ENCODE peak calls at places on chromosomes 12 and 14, in six cellular contexts. S, W, O, Z, K and U are unnamed samples.

GRCh38 chr14:64465856-64466554 is 706 bp downstream of the AKAP5 start:
- DNase-seq in S (peak), W (peak), O (peak), Z (no peak), K (no peak), U (peak)

GRCh38 chr12:115416869-115417268 is 732.9 kb upstream of the TBX3 start:
- DNase-seq in S (no peak), W (no peak), O (no peak), Z (no peak), K (no peak), U (no peak)

GRCh38 chr12:98594050-98594853 is 766 bp downstream of the SLC25A3 start:
- DNase-seq in S (no peak), W (peak), O (peak), Z (no peak), K (no peak), U (peak)

GRCh38 chr14:96574633-96575191 is 72.5 kb downstream of the PAPOLA start:
- DNase-seq in S (no peak), W (no peak), O (no peak), Z (no peak), K (no peak), U (no peak)

GRCh38 chr14:31169877-31170276 is 37.7 kb downstream of the HECTD1 start:
- DNase-seq in S (no peak), W (no peak), O (no peak), Z (no peak), K (no peak), U (no peak)

GRCh38 chr14:101707285-101707842 is 54.1 kb upstream of the PPP2R5C start:
- DNase-seq in S (peak), W (peak), O (peak), Z (peak), K (peak), U (peak)

GRCh38 chr14:54606631-54607133 is 39.8 kb downstream of the SAMD4A start:
- DNase-seq in S (no peak), W (no peak), O (no peak), Z (no peak), K (no peak), U (no peak)

GRCh38 chr12:93373847-93374723 is 3.6 kb upstream of the NUDT4 start:
- DNase-seq in S (no peak), W (peak), O (no peak), Z (no peak), K (no peak), U (no peak)

GRCh38 chr12:122528992-122529391 is 1.9 kb downstream of the KNTC1 start:
- DNase-seq in S (no peak), W (no peak), O (no peak), Z (no peak), K (no peak), U (no peak)

GRCh38 chr14:71651228-71651627 is 281.0 kb upstream of the RGS6 start:
- DNase-seq in S (no peak), W (peak), O (no peak), Z (no peak), K (no peak), U (no peak)

GRCh38 chr12:102631274-102631673 is 150.9 kb upstream of the IGF1 start:
- DNase-seq in S (peak), W (no peak), O (no peak), Z (no peak), K (no peak), U (no peak)

GRCh38 chr14:76647699-76648298 is 113.5 kb upstream of the VASH1 start:
- DNase-seq in S (peak), W (peak), O (peak), Z (peak), K (no peak), U (peak)

GRCh38 chr12:118052324-118053070 is 8.5 kb downstream of the WSB2 start:
- DNase-seq in S (peak), W (peak), O (no peak), Z (peak), K (no peak), U (peak)

DNA sequence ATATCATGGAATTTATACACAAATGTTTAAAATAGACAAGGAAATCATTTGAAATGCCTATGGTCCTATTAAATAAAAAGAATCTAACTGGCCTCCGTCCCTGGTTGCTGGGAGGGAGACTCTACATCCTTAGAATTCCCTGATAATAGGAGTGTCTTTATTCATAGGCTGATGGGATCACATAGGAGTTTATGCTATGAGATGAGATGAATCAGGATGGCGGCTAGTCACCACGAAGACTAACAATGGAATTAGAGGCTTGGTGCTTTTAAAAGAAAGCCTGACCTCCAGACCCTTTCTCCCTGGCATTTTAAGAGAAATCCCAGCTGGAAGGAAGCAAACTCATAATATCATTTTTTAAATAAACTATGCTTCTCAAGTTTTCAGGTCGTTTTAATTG is 69.7 kb downstream of the SEC23A start:
- DNase-seq in S (no peak), W (peak), O (no peak), Z (no peak), K (no peak), U (no peak)
- TF ChIP-seq MYC in S (no peak), W (no peak), O (no peak), Z (no peak), K (no peak), U (no peak)

DNA sequence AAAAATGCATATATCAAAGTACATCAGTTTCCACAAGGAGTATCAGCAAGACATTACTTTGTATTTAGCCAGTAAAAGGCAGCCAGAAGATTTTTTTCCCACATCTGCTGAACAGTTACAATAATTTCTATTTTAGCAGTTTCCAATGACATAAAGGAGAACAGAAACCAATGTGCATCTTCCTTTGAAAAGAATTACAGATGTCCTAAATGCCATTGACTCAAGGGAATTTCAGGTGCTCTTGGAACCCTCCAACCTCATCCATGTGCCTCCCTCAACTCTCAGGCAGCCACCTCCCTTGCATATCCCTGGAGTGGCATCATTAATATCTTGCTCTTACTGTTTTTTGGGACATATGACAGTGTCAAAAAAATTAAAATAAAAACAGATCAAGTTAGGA is 62.2 kb upstream of the ST8SIA1 start:
- DNase-seq in S (no peak), W (no peak), O (no peak), Z (no peak), K (no peak), U (no peak)
- TF ChIP-seq MAX in S (no peak), W (no peak), O (no peak), Z (no peak), K (no peak), U (no peak)

GRCh38 chr12:13592063-13592942 is 389.1 kb downstream of the GRIN2B start:
- DNase-seq in S (no peak), W (no peak), O (no peak), Z (no peak), K (peak), U (peak)
- TF ChIP-seq MYC in S (no peak), W (no peak), O (no peak), Z (no peak), K (no peak), U (no peak)

GRCh38 chr14:90981658-90982057 is 78.8 kb downstream of the RPS6KA5 start:
- DNase-seq in S (no peak), W (no peak), O (no peak), Z (no peak), K (no peak), U (no peak)

GRCh38 chr14:90983560-90983959 is 76.9 kb downstream of the RPS6KA5 start:
- DNase-seq in S (no peak), W (no peak), O (no peak), Z (no peak), K (no peak), U (no peak)

GRCh38 chr14:90985601-90986242 is 74.7 kb downstream of the RPS6KA5 start:
- DNase-seq in S (no peak), W (no peak), O (no peak), Z (no peak), K (no peak), U (no peak)

GRCh38 chr14:90987140-90987539 is 73.3 kb downstream of the RPS6KA5 start:
- DNase-seq in S (no peak), W (no peak), O (no peak), Z (no peak), K (no peak), U (no peak)

DNA sequence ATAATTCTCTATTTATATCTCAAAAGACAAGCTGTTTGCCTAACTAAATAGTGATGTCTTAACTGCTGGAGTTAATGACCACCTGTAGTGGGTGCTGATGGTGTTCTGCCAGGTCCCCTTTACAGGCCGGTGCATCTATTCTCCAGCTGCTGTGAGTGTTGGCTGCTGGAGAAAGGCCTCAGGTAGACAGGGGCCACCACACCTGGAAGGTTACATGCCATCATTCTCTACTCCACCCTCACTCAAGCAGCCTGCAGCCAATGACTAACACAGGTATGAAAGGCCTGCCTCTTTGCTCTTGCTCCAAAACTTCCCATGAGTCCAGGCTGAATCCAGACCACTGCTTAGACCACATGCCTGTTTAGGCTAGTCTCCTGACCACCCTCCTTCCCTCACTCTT is 73.9 kb downstream of the RPS6KA5 start:
- DNase-seq in S (no peak), W (no peak), O (no peak), Z (no peak), K (no peak), U (no peak)
- TF ChIP-seq MAX in S (no peak), W (no peak), O (no peak), Z (no peak), K (no peak), U (no peak)

DNA sequence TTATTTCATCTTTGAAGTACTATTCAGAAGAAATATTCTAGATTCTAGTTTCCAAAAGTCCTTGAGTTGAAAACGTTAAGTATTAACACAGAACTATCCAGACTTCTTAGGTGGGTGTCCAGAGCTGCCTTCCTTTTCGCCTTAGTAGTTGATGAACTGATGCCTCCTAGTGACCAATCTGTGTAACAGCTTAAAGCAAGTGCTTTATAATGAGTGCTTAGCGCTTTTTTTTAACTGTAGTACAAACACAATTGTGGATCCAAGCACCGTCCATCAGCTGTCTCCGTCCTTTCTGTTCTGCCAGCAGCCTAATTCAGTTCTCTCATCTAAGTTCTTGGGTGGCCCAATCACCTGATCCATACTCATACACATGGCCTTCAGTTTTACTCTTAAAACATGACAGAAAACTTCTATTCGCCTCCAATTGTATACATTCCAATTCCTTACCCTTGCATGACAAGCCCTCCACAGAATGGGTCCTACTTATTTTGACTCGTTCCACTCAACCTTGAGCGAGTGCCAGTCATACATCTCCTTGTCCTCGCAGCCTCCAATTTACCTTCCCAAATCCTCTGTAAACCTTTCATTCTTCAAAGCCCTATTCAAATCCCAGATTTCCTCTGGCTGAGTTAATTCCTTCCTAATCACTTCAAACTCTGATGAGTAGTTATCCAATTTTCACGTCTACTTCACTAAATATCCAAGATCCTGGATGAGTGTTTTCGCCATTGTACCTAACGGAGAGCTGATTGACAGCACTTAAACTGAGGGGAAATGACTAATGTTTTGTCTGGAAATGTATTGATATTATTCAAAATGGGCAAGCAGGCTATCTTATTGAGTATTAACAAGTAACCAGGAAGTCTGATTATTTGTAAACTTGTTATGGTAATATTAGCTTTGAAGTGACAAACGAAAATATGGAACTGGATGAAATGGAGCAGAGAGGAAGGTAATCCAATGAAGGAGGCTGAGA is 5.8 kb upstream of the PHLDA1 start:
- DNase-seq in S (peak), W (peak), O (peak), Z (peak), K (peak), U (peak)
- TF ChIP-seq MYC in S (no peak), W (no peak), O (no peak), Z (no peak), K (no peak), U (no peak)

GRCh38 chr12:89257355-89257754 is 94.9 kb downstream of the DUSP6 start:
- DNase-seq in S (no peak), W (no peak), O (no peak), Z (no peak), K (no peak), U (no peak)

GRCh38 chr12:89253483-89253882 is 98.8 kb downstream of the DUSP6 start:
- DNase-seq in S (no peak), W (no peak), O (no peak), Z (no peak), K (no peak), U (no peak)

GRCh38 chr12:89259831-89260230 is 92.5 kb downstream of the DUSP6 start:
- DNase-seq in S (no peak), W (no peak), O (no peak), Z (no peak), K (no peak), U (no peak)

GRCh38 chr12:89258240-89258969 is 93.9 kb downstream of the DUSP6 start:
- DNase-seq in S (no peak), W (no peak), O (no peak), Z (no peak), K (no peak), U (no peak)

GRCh38 chr12:89256060-89256459 is 96.2 kb downstream of the DUSP6 start:
- DNase-seq in S (no peak), W (no peak), O (no peak), Z (no peak), K (no peak), U (no peak)
- TF ChIP-seq MAX in S (no peak), W (no peak), O (no peak), Z (no peak), K (no peak), U (no peak)

DNA sequence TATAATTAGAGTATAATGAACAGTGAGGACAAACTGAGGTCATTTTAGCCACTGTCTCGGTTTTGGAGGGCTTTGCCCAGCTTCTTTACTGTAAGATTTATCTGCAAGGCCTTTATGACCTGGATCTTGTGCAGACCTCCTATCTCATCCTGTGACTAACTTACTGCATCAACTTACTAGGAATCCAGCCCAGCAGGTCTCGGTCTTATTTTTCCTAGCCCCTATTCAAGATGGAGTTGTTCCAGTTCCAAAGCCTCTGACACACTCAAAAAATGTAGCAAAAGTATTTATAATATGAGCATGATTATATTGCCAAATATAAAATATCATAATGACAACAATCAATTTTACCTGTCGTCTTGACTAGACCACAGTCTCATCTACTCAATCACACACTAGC is 534.2 kb downstream of the TMEM121 start:
- DNase-seq in S (no peak), W (no peak), O (no peak), Z (no peak), K (no peak), U (no peak)
- TF ChIP-seq MYC in S (no peak), W (no peak), O (no peak), Z (no peak), K (no peak), U (no peak)

DNA sequence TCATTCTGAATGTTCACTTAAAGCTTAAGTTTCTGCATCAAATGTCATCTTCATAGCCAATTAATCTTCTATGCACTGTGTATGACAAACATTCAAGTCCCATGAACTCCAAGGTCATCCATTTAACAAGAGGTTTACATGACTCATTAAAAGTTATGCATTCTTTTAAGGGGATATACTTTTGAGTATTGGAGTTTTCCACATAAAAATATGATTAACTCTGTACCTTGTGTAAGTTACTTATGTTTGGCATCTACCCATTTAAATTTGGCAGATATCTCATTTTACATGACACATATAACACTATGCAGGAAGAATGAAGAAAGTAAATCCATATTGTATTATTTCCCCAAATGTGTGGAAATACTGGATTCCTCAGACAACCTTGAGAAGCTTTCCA is 240.2 kb downstream of the PAX9 start:
- DNase-seq in S (no peak), W (no peak), O (no peak), Z (no peak), K (no peak), U (no peak)
- TF ChIP-seq MAX in S (no peak), W (no peak), O (no peak), Z (no peak), K (no peak), U (no peak)

GRCh38 chr12:110676171-110676570 is 12.7 kb downstream of the HVCN1 start:
- DNase-seq in S (no peak), W (no peak), O (no peak), Z (no peak), K (no peak), U (no peak)

GRCh38 chr12:110677982-110678381 is 10.9 kb downstream of the HVCN1 start:
- DNase-seq in S (no peak), W (no peak), O (no peak), Z (no peak), K (no peak), U (no peak)

GRCh38 chr12:110680032-110680431 is 8.9 kb downstream of the HVCN1 start:
- DNase-seq in S (no peak), W (no peak), O (no peak), Z (no peak), K (no peak), U (no peak)

GRCh38 chr12:110679201-110679600 is 9.7 kb downstream of the HVCN1 start:
- DNase-seq in S (no peak), W (no peak), O (no peak), Z (no peak), K (no peak), U (no peak)

GRCh38 chr12:110677206-110677911 is 11.6 kb downstream of the HVCN1 start:
- DNase-seq in S (no peak), W (no peak), O (no peak), Z (no peak), K (peak), U (peak)
- TF ChIP-seq MYC in S (no peak), W (no peak), O (no peak), Z (no peak), K (no peak), U (peak)

DNA sequence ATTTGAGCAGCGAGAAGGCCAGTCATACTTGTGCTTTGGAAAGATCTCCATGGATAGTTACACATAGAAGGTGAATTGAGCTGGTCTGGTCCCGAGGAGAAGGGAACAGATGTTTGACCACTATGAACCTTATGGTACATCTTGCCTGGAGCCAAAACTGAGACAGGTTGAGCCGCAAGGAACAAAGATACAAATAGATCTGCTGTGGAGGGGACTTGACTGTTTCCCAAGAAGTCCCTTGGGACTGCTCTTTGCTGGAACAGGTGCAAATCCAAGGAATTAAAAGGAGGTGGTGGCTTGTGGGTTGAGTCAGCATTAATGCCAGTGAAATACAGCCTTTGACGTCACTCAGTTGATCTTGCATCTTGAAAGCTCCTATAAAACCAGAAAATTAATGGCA is 68.8 kb upstream of the PRIMA1 start:
- DNase-seq in S (no peak), W (no peak), O (no peak), Z (no peak), K (no peak), U (no peak)
- TF ChIP-seq MAX in S (no peak), W (no peak), O (no peak), Z (no peak), K (no peak), U (no peak)